ENCODE peak calls at places on chromosomes 5 and 9, in ten cellular contexts. X is astrocyte of the cerebellum; U is HCT116; T is aorta; F is hepatocyte; D is mesendoderm; Q is H7; K is naive thymus-derived CD4-positive, alpha-beta T cell; J is tibial nerve; C is GM23248. B is an unnamed sample.

GRCh38 chr5:1277331-1277730 is 17.5 kb downstream of the TERT start:
- DNase-seq in K (no peak), C (no peak), D (no peak), X (no peak), U (no peak), J (no peak), Q (no peak), F (no peak), T (no peak), B (no peak)

GRCh38 chr9:76751011-76751410 is 13.2 kb upstream of the PCA3 start:
- DNase-seq in J (no peak), C (no peak), T (no peak), Q (no peak), F (no peak), U (no peak), D (no peak), K (no peak), X (no peak), B (peak; percentile 72)

GRCh38 chr9:130215341-130216119 is 43.3 kb downstream of the NCS1 start:
- DNase-seq in D (no peak), K (no peak), U (no peak), J (no peak), F (no peak), C (peak; percentile 43), Q (no peak), T (no peak), X (no peak), B (no peak)

GRCh38 chr9:121299467-121300282 is 31.7 kb downstream of the GSN start:
- DNase-seq in X (no peak), K (no peak), U (no peak), T (peak; percentile 87), F (peak; percentile 61), Q (peak; percentile 89), J (peak; percentile 67), C (peak; percentile 76), D (no peak), B (no peak)

GRCh38 chr9:134455951-134456739 is 129.9 kb downstream of the RXRA start:
- DNase-seq in D (peak; percentile 86), C (peak; percentile 99), K (peak; percentile 82), X (peak; percentile 93), U (peak; percentile 35), T (peak; percentile 94), Q (no peak), F (peak; percentile 91), J (peak; percentile 92), B (peak; percentile 89)

GRCh38 chr9:93231121-93231694 is 47.3 kb downstream of the WNK2 start:
- DNase-seq in X (no peak), Q (no peak), F (no peak), J (no peak), K (no peak), D (no peak), U (no peak), T (no peak), C (no peak), B (no peak)

GRCh38 chr5:1348986-1349245 is 4.0 kb upstream of the CLPTM1L start:
- DNase-seq in F (no peak), X (no peak), U (no peak), Q (peak; percentile 79), D (peak; percentile 10), J (no peak), T (no peak), C (no peak), K (no peak), B (no peak)

GRCh38 chr5:61409568-61409967 is 77.5 kb downstream of the ZSWIM6 start:
- DNase-seq in J (no peak), D (peak; percentile 82), C (peak; percentile 91), T (no peak), F (peak; percentile 63), U (peak; percentile 79), X (peak; percentile 89), Q (no peak), K (no peak), B (peak; percentile 51)

GRCh38 chr9:68771376-68771775 is 66.3 kb downstream of the PIP5K1B start:
- DNase-seq in T (no peak), J (no peak), Q (no peak), X (no peak), U (no peak), C (no peak), F (no peak), D (no peak), K (no peak), B (no peak)

GRCh38 chr9:68768619-68769018 is 63.6 kb downstream of the PIP5K1B start:
- DNase-seq in X (no peak), J (no peak), K (no peak), T (no peak), U (no peak), F (no peak), Q (no peak), C (no peak), D (no peak), B (no peak)

GRCh38 chr9:68775003-68775730 is 70.1 kb downstream of the PIP5K1B start:
- DNase-seq in F (no peak), C (peak; percentile 67), Q (no peak), J (no peak), T (no peak), D (no peak), U (no peak), X (no peak), K (no peak), B (no peak)

DNA sequence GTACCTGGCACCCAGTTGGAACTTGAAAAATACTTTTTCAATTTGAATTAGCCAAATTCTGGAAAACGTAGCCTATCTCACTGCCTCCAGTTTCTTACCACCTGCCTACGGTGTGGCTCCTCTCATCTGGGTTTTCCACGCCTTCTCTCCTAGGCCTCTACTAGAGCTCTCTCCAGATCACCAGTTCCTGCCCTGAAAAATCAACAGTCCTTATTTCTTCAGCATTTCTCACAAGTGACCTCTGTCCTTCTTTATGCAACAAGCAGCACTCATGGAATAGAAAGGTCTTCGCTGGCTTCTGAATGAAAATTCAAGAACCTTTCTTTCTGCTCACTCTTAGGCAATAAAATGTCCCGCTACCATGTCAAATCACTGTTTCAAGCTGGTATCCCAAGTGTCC is 64.8 kb downstream of the PIP5K1B start:
- DNase-seq in C (no peak), Q (no peak), K (no peak), T (no peak), J (no peak), F (no peak), D (no peak), X (no peak), U (no peak), B (no peak)
- H3K4me3 ChIP-seq in C (no peak overlapping the region), Q (no peak overlapping the region), K (no peak overlapping the region), T (no peak overlapping the region), J (no peak overlapping the region), F (no peak overlapping the region), D (no peak overlapping the region), X (no peak overlapping the region), U (no peak overlapping the region), B (no peak overlapping the region)

DNA sequence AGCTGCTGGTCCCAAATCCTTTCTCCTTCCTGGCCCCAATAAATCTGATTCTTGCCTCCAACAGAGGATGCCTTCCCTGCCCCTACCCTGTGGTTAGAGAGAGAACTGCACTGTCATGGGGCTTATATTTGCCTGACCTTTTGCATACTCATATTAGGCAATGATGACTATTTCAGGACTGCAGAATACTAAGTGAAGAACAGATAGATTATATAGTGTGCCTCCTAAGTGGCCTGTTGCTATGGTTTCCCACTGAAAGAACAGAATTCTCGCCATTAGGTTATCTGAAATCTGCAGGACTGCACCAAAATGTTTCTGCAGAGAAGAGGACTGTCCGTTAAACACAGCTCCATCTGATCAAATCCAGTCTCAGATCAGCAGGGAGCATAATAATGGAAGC is 87.3 kb upstream of the CCNG1 start:
- DNase-seq in F (peak; percentile 16), X (no peak), J (no peak), U (no peak), D (no peak), K (no peak), C (peak; percentile 42), Q (peak; percentile 23), T (no peak), B (no peak)
- H3K4me3 ChIP-seq in F (no peak overlapping the region), X (no peak overlapping the region), J (no peak overlapping the region), U (no peak overlapping the region), D (no peak overlapping the region), K (no peak overlapping the region), C (no peak overlapping the region), Q (no peak overlapping the region), T (no peak overlapping the region), B (no peak overlapping the region)

GRCh38 chr9:19161257-19162025 is 34.1 kb upstream of the PLIN2 start:
- DNase-seq in U (peak; percentile 76), J (peak; percentile 85), D (peak; percentile 62), T (no peak), K (peak; percentile 27), C (peak; percentile 95), F (peak; percentile 87), Q (no peak), X (peak; percentile 23), B (no peak)
- H3K4me3 ChIP-seq in U (no peak overlapping the region), J (no peak overlapping the region), D (no peak overlapping the region), T (no peak overlapping the region), K (no peak overlapping the region), C (peak overlapping the region; percentile 41), F (no peak overlapping the region), Q (no peak overlapping the region), X (no peak overlapping the region), B (no peak overlapping the region)

GRCh38 chr5:141326088-141326854 is 4.0 kb upstream of the PCDHGA1 start:
- DNase-seq in C (peak; percentile 91), Q (peak; percentile 68), J (peak; percentile 23), F (peak; percentile 11), K (peak; percentile 57), D (peak; percentile 88), U (no peak), T (peak; percentile 83), X (peak; percentile 20), B (no peak)

GRCh38 chr5:141328231-141328630 is 2.1 kb upstream of the PCDHGA1 start:
- DNase-seq in U (no peak), J (no peak), T (no peak), F (no peak), C (no peak), X (no peak), Q (no peak), D (no peak), K (no peak), B (no peak)

DNA sequence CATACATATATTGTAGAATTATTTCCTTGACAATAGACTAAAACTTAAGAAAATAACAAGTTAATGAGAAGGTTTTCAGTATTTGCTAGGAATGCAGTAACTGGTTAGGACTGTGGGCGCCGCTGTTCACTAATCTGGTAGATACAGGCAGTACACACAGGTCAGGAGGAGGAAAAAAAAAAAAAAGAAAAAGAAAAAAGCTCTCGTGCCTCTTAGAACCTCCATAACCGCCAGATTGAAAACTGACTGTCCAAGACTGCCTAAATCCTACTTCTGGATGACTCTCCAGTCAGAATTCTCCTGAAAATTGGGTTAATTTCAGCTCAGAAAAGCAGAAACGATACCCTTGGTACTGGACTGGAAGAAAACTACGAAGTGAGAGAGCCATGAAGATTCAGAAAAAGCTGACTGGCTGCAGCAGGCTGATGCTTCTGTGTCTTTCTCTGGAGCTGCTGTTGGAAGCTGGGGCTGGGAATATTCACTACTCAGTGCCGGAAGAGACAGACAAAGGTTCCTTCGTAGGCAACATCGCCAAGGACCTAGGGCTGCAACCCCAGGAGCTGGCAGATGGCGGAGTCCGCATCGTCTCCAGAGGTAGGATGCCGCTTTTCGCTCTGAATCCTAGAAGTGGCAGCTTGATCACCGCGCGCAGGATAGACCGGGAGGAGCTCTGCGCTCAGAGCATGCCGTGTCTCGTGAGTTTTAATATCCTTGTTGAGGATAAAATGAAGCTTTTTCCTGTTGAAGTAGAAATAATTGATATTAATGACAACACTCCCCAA is at the start of gene PCDHGA1:
- DNase-seq in D (peak; percentile 26), Q (no peak), C (peak; percentile 86), T (no peak), X (no peak), J (no peak), U (no peak), F (no peak), K (no peak), B (peak; percentile 74)
- H3K4me3 ChIP-seq in D (no peak within 1 kb of the TSS), Q (no peak within 1 kb of the TSS), C (peak within 1 kb of the TSS; percentile 80), T (no peak within 1 kb of the TSS), X (peak within 1 kb of the TSS; percentile 22), J (no peak within 1 kb of the TSS), U (no peak within 1 kb of the TSS), F (no peak within 1 kb of the TSS), K (no peak within 1 kb of the TSS), B (peak within 1 kb of the TSS; percentile 56)